ENCODE peak calls at places on chromosomes 16 and 17, in six cellular contexts. U is heart left ventricle, I is endodermal cell, Z is ovary, Q is lung, A is lower leg skin. X is an unnamed sample.

GRCh38 chr17:31653710-31654109 is 205.3 kb downstream of the COPRS start:
- DNase-seq in U (no peak), I (no peak), Z (no peak), Q (no peak), A (no peak), X (no peak)

GRCh38 chr17:17495448-17496188 is 577 bp downstream of the RASD1 start:
- DNase-seq in U (no peak), I (peak; percentile 90), Z (no peak), Q (peak; percentile 40), A (no peak), X (peak; percentile 22)

GRCh38 chr16:67464565-67464964 is 16.4 kb downstream of the ATP6V0D1 start:
- DNase-seq in U (no peak), I (no peak), Z (no peak), Q (no peak), A (no peak), X (no peak)

GRCh38 chr17:76331083-76331482 is 22.6 kb downstream of the PRPSAP1 start:
- DNase-seq in U (no peak), I (no peak), Z (no peak), Q (no peak), A (no peak), X (no peak)

GRCh38 chr17:35614835-35615234 is 27.7 kb downstream of the AP2B1 start:
- DNase-seq in U (no peak), I (no peak), Z (no peak), Q (no peak), A (no peak), X (no peak)

GRCh38 chr17:14813649-14814048 is 451.5 kb downstream of the PMP22 start:
- DNase-seq in U (peak; percentile 19), I (peak; percentile 92), Z (no peak), Q (no peak), A (no peak), X (no peak)

GRCh38 chr16:843771-844170 is 43.2 kb upstream of the GNG13 start:
- DNase-seq in U (no peak), I (no peak), Z (no peak), Q (no peak), A (no peak), X (no peak)

GRCh38 chr17:76246080-76247066 is 6.1 kb upstream of the RNF157 start:
- DNase-seq in U (no peak), I (peak; percentile 53), Z (no peak), Q (no peak), A (no peak), X (no peak)

GRCh38 chr16:74450236-74450635 is 29.0 kb upstream of the CLEC18B start:
- DNase-seq in U (no peak), I (no peak), Z (no peak), Q (no peak), A (no peak), X (no peak)

GRCh38 chr17:15432807-15433547 is 34.4 kb downstream of the CDRT4 start:
- DNase-seq in U (no peak), I (peak; percentile 63), Z (no peak), Q (no peak), A (no peak), X (no peak)

GRCh38 chr17:74453665-74454196 is 12.7 kb upstream of the CD300A start:
- DNase-seq in U (no peak), I (peak; percentile 99), Z (no peak), Q (peak; percentile 87), A (no peak), X (no peak)

GRCh38 chr17:1989135-1989534 is 36.0 kb downstream of the RTN4RL1 start:
- DNase-seq in U (no peak), I (no peak), Z (no peak), Q (no peak), A (peak; percentile 63), X (no peak)

GRCh38 chr17:29870836-29871430 is 59.1 kb downstream of the SSH2 start:
- DNase-seq in U (no peak), I (no peak), Z (no peak), Q (no peak), A (no peak), X (no peak)

GRCh38 chr17:35630530-35631148 is 43.5 kb downstream of the AP2B1 start:
- DNase-seq in U (no peak), I (no peak), Z (no peak), Q (no peak), A (no peak), X (no peak)

GRCh38 chr16:28267356-28267755 is 25.0 kb upstream of the SBK1 start:
- DNase-seq in U (no peak), I (peak; percentile 69), Z (no peak), Q (no peak), A (no peak), X (no peak)

GRCh38 chr16:80924372-80924978 is 82.2 kb downstream of the CMC2 start:
- DNase-seq in U (peak; percentile 30), I (peak; percentile 95), Z (peak; percentile 46), Q (no peak), A (no peak), X (peak; percentile 57)

GRCh38 chr17:30153463-30153862 is 36.8 kb downstream of the NSRP1 start:
- DNase-seq in U (no peak), I (no peak), Z (no peak), Q (no peak), A (no peak), X (no peak)

GRCh38 chr17:81928497-81929252 is 1.1 kb upstream of the MAFG start:
- DNase-seq in U (no peak), I (peak; percentile 72), Z (no peak), Q (no peak), A (no peak), X (no peak)

GRCh38 chr17:75888484-75888883 is 8.3 kb downstream of the TRIM65 start:
- DNase-seq in U (no peak), I (peak; percentile 71), Z (no peak), Q (no peak), A (no peak), X (no peak)

GRCh38 chr17:27414686-27415085 is 41.6 kb upstream of the KSR1 start:
- DNase-seq in U (no peak), I (no peak), Z (no peak), Q (no peak), A (no peak), X (no peak)

GRCh38 chr16:85418978-85419491 is 194.1 kb upstream of the GSE1 start:
- DNase-seq in U (peak; percentile 13), I (no peak), Z (peak; percentile 24), Q (no peak), A (no peak), X (no peak)

GRCh38 chr16:30358990-30359870 is 4.1 kb upstream of the CD2BP2 start:
- DNase-seq in U (no peak), I (no peak), Z (no peak), Q (no peak), A (no peak), X (no peak)

GRCh38 chr16:80570106-80570478 is 29.3 kb downstream of the DYNLRB2 start:
- DNase-seq in U (no peak), I (no peak), Z (no peak), Q (no peak), A (no peak), X (no peak)

GRCh38 chr16:64242510-64242909 is 879.4 kb downstream of the CDH11 start:
- DNase-seq in U (peak; percentile 40), I (no peak), Z (no peak), Q (no peak), A (no peak), X (no peak)

GRCh38 chr16:56647641-56648431 is 3.9 kb upstream of the MT1B start:
- DNase-seq in U (no peak), I (peak; percentile 78), Z (no peak), Q (no peak), A (no peak), X (no peak)

GRCh38 chr16:57000271-57001025 is 11.1 kb downstream of the NLRC5 start:
- DNase-seq in U (peak; percentile 81), I (no peak), Z (no peak), Q (no peak), A (peak; percentile 58), X (no peak)

GRCh38 chr17:38352245-38353083 is 820 bp downstream of the SOCS7 start:
- DNase-seq in U (peak; percentile 32), I (peak; percentile 88), Z (peak; percentile 52), Q (no peak), A (no peak), X (peak; percentile 23)

GRCh38 chr17:62109924-62110323 is 44.8 kb upstream of the MED13 start:
- DNase-seq in U (no peak), I (no peak), Z (no peak), Q (no peak), A (no peak), X (no peak)

GRCh38 chr16:23524001-23524400 is 13.7 kb upstream of the GGA2 start:
- DNase-seq in U (no peak), I (no peak), Z (no peak), Q (no peak), A (no peak), X (no peak)

GRCh38 chr17:21280081-21280518 is 4.4 kb upstream of the MAP2K3 start:
- DNase-seq in U (peak; percentile 88), I (peak; percentile 99), Z (peak; percentile 90), Q (peak; percentile 91), A (peak; percentile 80), X (peak; percentile 96)

DNA sequence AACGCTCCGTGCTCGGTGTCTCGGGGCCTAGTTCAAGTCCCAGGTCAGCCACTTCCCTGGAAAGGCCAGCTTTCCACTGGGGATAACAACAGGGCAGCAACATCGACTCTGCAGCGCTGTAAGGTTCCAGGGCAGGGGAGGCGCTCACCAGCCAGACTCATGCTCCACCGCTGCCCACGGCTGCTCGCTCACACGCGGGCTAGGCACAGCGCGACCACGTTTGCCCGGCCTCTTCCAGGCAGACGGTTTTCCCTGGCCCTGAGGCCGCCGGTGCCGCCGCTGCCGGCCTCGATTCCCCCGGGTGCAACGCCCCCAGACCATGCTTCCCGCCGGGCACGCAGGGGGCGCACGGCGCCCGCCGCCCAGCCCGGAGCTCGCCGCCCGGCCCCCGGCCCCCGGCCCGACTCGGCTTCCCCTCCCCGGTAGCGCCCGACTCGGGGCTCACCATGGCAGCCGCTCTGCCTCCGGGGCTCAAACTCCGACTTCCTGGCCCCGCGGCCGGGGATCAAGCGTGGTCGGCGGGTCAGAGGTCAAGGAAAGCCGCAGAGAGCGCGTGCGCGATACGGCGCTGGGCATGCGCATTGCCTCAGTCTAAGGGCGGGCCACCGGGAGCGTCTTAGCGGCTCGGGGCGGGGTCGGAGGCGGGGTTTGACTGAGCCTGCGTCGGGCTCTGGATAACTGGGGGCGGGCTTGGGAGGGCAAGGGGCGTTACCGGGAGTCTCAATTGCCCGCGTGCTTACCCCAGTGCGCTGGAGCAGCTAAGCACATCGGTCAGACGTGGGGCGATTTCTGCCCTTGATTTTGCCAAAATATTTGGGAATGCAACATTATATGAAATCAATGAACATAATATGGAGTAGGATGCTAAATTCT is at the start of gene PAM16:
- DNase-seq in U (peak; percentile 97), I (peak; percentile 99), Z (peak; percentile 99), Q (peak; percentile 98), A (peak; percentile 94), X (peak; percentile 100)
- TF ChIP-seq CTCF in U (peak; percentile 3), I (no peak), Z (peak; percentile 16), Q (no peak), A (no peak), X (peak; percentile 39)

GRCh38 chr17:78940708-78941107 is 15.5 kb upstream of the TIMP2 start:
- DNase-seq in U (no peak), I (peak; percentile 93), Z (no peak), Q (no peak), A (no peak), X (no peak)
- TF ChIP-seq CTCF in U (no peak), I (no peak), Z (no peak), Q (no peak), A (no peak), X (no peak)

GRCh38 chr17:79612468-79613194 is 1.8 kb upstream of the RBFOX3 start:
- DNase-seq in U (no peak), I (peak; percentile 99), Z (no peak), Q (no peak), A (no peak), X (peak; percentile 71)
- TF ChIP-seq CTCF in U (peak; percentile 46), I (peak; percentile 96), Z (no peak), Q (no peak), A (no peak), X (peak; percentile 81)

GRCh38 chr16:5633845-5634440 is 536.3 kb upstream of the EEF2KMT start:
- DNase-seq in U (no peak), I (no peak), Z (no peak), Q (no peak), A (no peak), X (no peak)
- TF ChIP-seq CTCF in U (peak; percentile 55), I (peak; percentile 83), Z (no peak), Q (no peak), A (no peak), X (peak; percentile 71)